ENCODE peak calls at places on chromosomes 13 and 19, in six cellular contexts. A, X, R, D, O and H are unnamed samples.

GRCh38 chr13:90205081-90205480 is 1142.4 kb upstream of the MIR17HG start:
- DNase-seq in A (no peak), X (no peak), R (no peak), D (no peak), O (no peak), H (no peak)

GRCh38 chr13:21240586-21240985 is 64.1 kb downstream of the MRPL57 start:
- DNase-seq in A (peak; percentile 13), X (no peak), R (no peak), D (no peak), O (no peak), H (no peak)

GRCh38 chr13:100946588-100946987 is 272.0 kb upstream of the TMTC4 start:
- DNase-seq in A (no peak), X (no peak), R (no peak), D (no peak), O (no peak), H (no peak)

GRCh38 chr13:61136101-61136500 is 279.5 kb downstream of the PCDH20 start:
- DNase-seq in A (no peak), X (no peak), R (no peak), D (no peak), O (no peak), H (no peak)

GRCh38 chr13:20702530-20702929 is 969 bp upstream of the IL17D start:
- DNase-seq in A (peak; percentile 28), X (no peak), R (no peak), D (no peak), O (no peak), H (no peak)

GRCh38 chr19:7262470-7262869 is 31.7 kb downstream of the INSR start:
- DNase-seq in A (no peak), X (no peak), R (no peak), D (no peak), O (no peak), H (no peak)

GRCh38 chr19:35099897-35100275 is 15.7 kb upstream of the FXYD3 start:
- DNase-seq in A (no peak), X (no peak), R (no peak), D (no peak), O (no peak), H (no peak)

GRCh38 chr19:1929051-1929742 is 11.8 kb upstream of the CSNK1G2 start:
- DNase-seq in A (peak; percentile 64), X (peak; percentile 88), R (peak; percentile 87), D (peak; percentile 89), O (no peak), H (peak; percentile 71)

GRCh38 chr13:76300688-76301087 is 585.5 kb downstream of the KCTD12 start:
- DNase-seq in A (no peak), X (no peak), R (no peak), D (no peak), O (no peak), H (no peak)

GRCh38 chr13:103006706-103007426 is 59.4 kb downstream of the SLC10A2 start:
- DNase-seq in A (no peak), X (no peak), R (no peak), D (no peak), O (no peak), H (no peak)

GRCh38 chr13:42883771-42884170 is 102.4 kb downstream of the FAM216B start:
- DNase-seq in A (peak; percentile 68), X (no peak), R (no peak), D (no peak), O (no peak), H (peak; percentile 39)

GRCh38 chr13:50226515-50227147 is 211.4 kb downstream of the KCNRG start:
- DNase-seq in A (no peak), X (no peak), R (no peak), D (no peak), O (no peak), H (no peak)

GRCh38 chr19:49148784-49149651 is 6.2 kb downstream of the HRC start:
- DNase-seq in A (peak; percentile 91), X (peak; percentile 100), R (peak; percentile 97), D (peak; percentile 97), O (peak; percentile 98), H (peak; percentile 99)

GRCh38 chr19:49151339-49152217 is 3.6 kb downstream of the HRC start:
- DNase-seq in A (peak; percentile 29), X (peak; percentile 99), R (peak; percentile 93), D (peak; percentile 78), O (peak; percentile 92), H (peak; percentile 96)

GRCh38 chr19:49150944-49151243 is 4.3 kb downstream of the HRC start:
- DNase-seq in A (no peak), X (no peak), R (peak; percentile 41), D (no peak), O (no peak), H (no peak)

GRCh38 chr19:49149652-49150105 is 5.5 kb downstream of the HRC start:
- DNase-seq in A (peak; percentile 75), X (peak; percentile 58), R (peak; percentile 60), D (peak; percentile 87), O (peak; percentile 88), H (peak; percentile 43)

DNA sequence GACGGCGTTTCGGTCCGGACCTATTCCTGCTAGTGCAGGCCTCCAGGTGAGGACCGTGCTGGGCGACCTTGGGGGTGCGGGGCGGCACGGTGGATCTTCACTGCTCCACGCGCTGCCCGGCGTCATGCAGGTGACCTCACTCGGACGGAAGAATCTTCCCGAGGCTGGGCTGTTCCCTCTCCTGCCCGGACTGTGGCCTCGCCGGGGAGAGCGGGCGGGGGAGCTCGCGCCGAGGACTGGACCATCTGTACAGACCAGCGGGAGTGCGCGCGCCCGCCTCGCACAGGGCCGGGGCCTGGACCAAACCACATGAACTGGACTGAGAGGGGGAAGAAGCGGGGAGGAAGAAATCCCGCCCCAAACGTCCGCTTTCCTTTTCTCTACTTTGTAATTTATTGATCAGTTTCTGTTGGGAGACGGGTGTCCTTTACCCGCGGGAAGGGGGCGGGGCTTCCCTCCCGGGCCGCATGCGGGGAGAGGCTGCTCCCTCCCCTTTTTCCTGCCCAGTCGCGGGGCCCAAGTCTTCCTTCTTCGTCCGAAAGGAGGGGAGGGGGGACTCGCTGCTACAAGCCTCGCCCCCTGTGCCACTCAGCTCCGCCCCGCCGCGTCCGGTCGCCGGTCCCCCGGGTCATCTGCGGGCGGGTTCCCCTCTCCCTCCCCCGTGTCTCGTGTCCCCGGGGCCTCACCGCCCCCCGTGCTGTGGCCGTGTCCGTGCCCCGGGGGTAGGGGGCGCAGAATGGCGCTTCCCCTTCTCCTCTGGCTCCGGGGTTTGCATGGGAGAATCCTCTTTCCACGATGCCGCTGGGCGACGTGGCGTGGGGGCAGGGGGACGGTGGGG is 4.9 kb downstream of the HRC start:
- DNase-seq in A (peak; percentile 83), X (peak; percentile 85), R (peak; percentile 89), D (peak; percentile 89), O (peak; percentile 87), H (peak; percentile 87)
- TF ChIP-seq POLR2AphosphoS5 in A (peak; percentile 30), X (peak; percentile 14), R (peak; percentile 13), D (peak; percentile 50), O (peak; percentile 5), H (peak; percentile 79)

GRCh38 chr13:41456768-41457588 is at the start of gene RGCC:
- DNase-seq in A (peak; percentile 74), X (peak; percentile 79), R (peak; percentile 74), D (peak; percentile 82), O (peak; percentile 93), H (peak; percentile 74)

GRCh38 chr13:41458939-41459753 is 1.8 kb downstream of the RGCC start:
- DNase-seq in A (peak; percentile 63), X (peak; percentile 46), R (peak; percentile 63), D (peak; percentile 65), O (no peak), H (peak; percentile 20)

GRCh38 chr13:41455725-41456419 is 1.5 kb upstream of the RGCC start:
- DNase-seq in A (no peak), X (no peak), R (no peak), D (no peak), O (no peak), H (no peak)

GRCh38 chr13:41458187-41458938 is 1.0 kb downstream of the RGCC start:
- DNase-seq in A (peak; percentile 52), X (peak; percentile 53), R (peak; percentile 44), D (peak; percentile 67), O (peak; percentile 75), H (peak; percentile 16)

GRCh38 chr13:41457589-41458186 is 338 bp downstream of the RGCC start:
- DNase-seq in A (no peak), X (no peak), R (peak; percentile 33), D (no peak), O (peak; percentile 68), H (no peak)
- TF ChIP-seq POLR2A in A (no peak), X (no peak), R (no peak), D (no peak), O (no peak), H (no peak)

GRCh38 chr19:57886046-57886445 is 2.8 kb downstream of the ZNF814 start:
- DNase-seq in A (no peak), X (no peak), R (no peak), D (no peak), O (no peak), H (no peak)

GRCh38 chr19:57887195-57887941 is 1.5 kb downstream of the ZNF814 start:
- DNase-seq in A (no peak), X (no peak), R (no peak), D (no peak), O (no peak), H (no peak)

GRCh38 chr19:57888107-57888493 is 737 bp downstream of the ZNF814 start:
- DNase-seq in A (no peak), X (no peak), R (no peak), D (no peak), O (no peak), H (no peak)

GRCh38 chr19:57888494-57889231 is at the start of gene ZNF814:
- DNase-seq in A (peak; percentile 37), X (peak; percentile 63), R (no peak), D (peak; percentile 87), O (peak; percentile 84), H (peak; percentile 75)
- TF ChIP-seq CTCF in A (no peak), X (no peak), R (no peak), D (no peak), O (no peak), H (peak; percentile 62)

GRCh38 chr19:46291829-46292228 is 5.0 kb upstream of the HIF3A start:
- DNase-seq in A (no peak), X (no peak), R (no peak), D (no peak), O (no peak), H (no peak)

GRCh38 chr19:46289724-46290619 is 6.9 kb upstream of the HIF3A start:
- DNase-seq in A (no peak), X (no peak), R (no peak), D (no peak), O (no peak), H (no peak)

GRCh38 chr19:46284635-46285034 is 12.2 kb upstream of the HIF3A start:
- DNase-seq in A (no peak), X (no peak), R (no peak), D (no peak), O (no peak), H (no peak)

GRCh38 chr19:46287585-46287984 is 9.3 kb upstream of the HIF3A start:
- DNase-seq in A (peak; percentile 44), X (no peak), R (no peak), D (no peak), O (no peak), H (no peak)

GRCh38 chr19:46288896-46289588 is 7.8 kb upstream of the HIF3A start:
- DNase-seq in A (peak; percentile 95), X (no peak), R (no peak), D (peak; percentile 78), O (no peak), H (no peak)
- TF ChIP-seq POLR2AphosphoS5 in A (peak; percentile 89), X (peak; percentile 6), R (no peak), D (peak; percentile 23), O (no peak), H (no peak)

GRCh38 chr19:49766938-49767315 is at the start of gene AP2A1:
- DNase-seq in A (no peak), X (no peak), R (no peak), D (no peak), O (no peak), H (no peak)
- TF ChIP-seq POLR2A in A (peak; percentile 45), X (no peak), R (peak; percentile 41), D (peak; percentile 58), O (no peak), H (peak; percentile 20)